ENCODE peak calls at places on chromosomes 13 and 19, in nine cellular contexts. One of them, this sample, is unnamed.

GRCh38 chr19:3551808-3552095 is 5.6 kb downstream of the MFSD12 start:
- DNase-seq in tibial nerve: no peak
- DNase-seq in ovary: no peak
- DNase-seq in CD4-positive, alpha-beta T cell: no peak
- DNase-seq in coronary artery: no peak
- DNase-seq in upper lobe of right lung: no peak
- DNase-seq in esophagus squamous epithelium: no peak
- DNase-seq in heart left ventricle: no peak
- DNase-seq in breast epithelium: no peak
- DNase-seq in this sample: no peak

GRCh38 chr19:1251503-1252220 is 3.3 kb downstream of the MIDN start:
- DNase-seq in tibial nerve: no peak
- DNase-seq in ovary: no peak
- DNase-seq in CD4-positive, alpha-beta T cell: peak; percentile 63
- DNase-seq in coronary artery: no peak
- DNase-seq in upper lobe of right lung: peak; percentile 94
- DNase-seq in esophagus squamous epithelium: peak; percentile 59
- DNase-seq in heart left ventricle: no peak
- DNase-seq in breast epithelium: no peak
- DNase-seq in this sample: no peak

GRCh38 chr13:41966671-41967070 is 5.8 kb upstream of the VWA8 start:
- DNase-seq in tibial nerve: no peak
- DNase-seq in ovary: no peak
- DNase-seq in CD4-positive, alpha-beta T cell: no peak
- DNase-seq in coronary artery: no peak
- DNase-seq in upper lobe of right lung: no peak
- DNase-seq in esophagus squamous epithelium: no peak
- DNase-seq in heart left ventricle: no peak
- DNase-seq in breast epithelium: no peak
- DNase-seq in this sample: no peak

GRCh38 chr19:1634242-1634937 is 18.0 kb downstream of the TCF3 start:
- DNase-seq in tibial nerve: no peak
- DNase-seq in ovary: no peak
- DNase-seq in CD4-positive, alpha-beta T cell: no peak
- DNase-seq in coronary artery: no peak
- DNase-seq in upper lobe of right lung: no peak
- DNase-seq in esophagus squamous epithelium: no peak
- DNase-seq in heart left ventricle: no peak
- DNase-seq in breast epithelium: no peak
- DNase-seq in this sample: no peak

GRCh38 chr13:39783051-39783450 is 127.6 kb downstream of the COG6 start:
- DNase-seq in tibial nerve: no peak
- DNase-seq in ovary: no peak
- DNase-seq in CD4-positive, alpha-beta T cell: no peak
- DNase-seq in coronary artery: no peak
- DNase-seq in upper lobe of right lung: no peak
- DNase-seq in esophagus squamous epithelium: no peak
- DNase-seq in heart left ventricle: no peak
- DNase-seq in breast epithelium: no peak
- DNase-seq in this sample: no peak

GRCh38 chr19:3360494-3361383 is 5.6 kb upstream of the NFIC start:
- DNase-seq in tibial nerve: no peak
- DNase-seq in ovary: peak; percentile 83
- DNase-seq in CD4-positive, alpha-beta T cell: peak; percentile 58
- DNase-seq in coronary artery: peak; percentile 86
- DNase-seq in upper lobe of right lung: peak; percentile 89
- DNase-seq in esophagus squamous epithelium: no peak
- DNase-seq in heart left ventricle: peak; percentile 86
- DNase-seq in breast epithelium: no peak
- DNase-seq in this sample: peak; percentile 77

GRCh38 chr13:78428646-78429045 is 174.7 kb downstream of the POU4F1 start:
- DNase-seq in tibial nerve: no peak
- DNase-seq in ovary: no peak
- DNase-seq in CD4-positive, alpha-beta T cell: no peak
- DNase-seq in coronary artery: no peak
- DNase-seq in upper lobe of right lung: no peak
- DNase-seq in esophagus squamous epithelium: no peak
- DNase-seq in heart left ventricle: no peak
- DNase-seq in breast epithelium: no peak
- DNase-seq in this sample: no peak

GRCh38 chr13:82224806-82225205 is 1657.5 kb downstream of the SLITRK1 start:
- DNase-seq in tibial nerve: no peak
- DNase-seq in ovary: no peak
- DNase-seq in CD4-positive, alpha-beta T cell: no peak
- DNase-seq in coronary artery: no peak
- DNase-seq in upper lobe of right lung: no peak
- DNase-seq in esophagus squamous epithelium: no peak
- DNase-seq in heart left ventricle: no peak
- DNase-seq in breast epithelium: no peak
- DNase-seq in this sample: no peak

GRCh38 chr13:113182046-113182445 is 23.6 kb downstream of the PROZ start:
- DNase-seq in tibial nerve: no peak
- DNase-seq in ovary: no peak
- DNase-seq in CD4-positive, alpha-beta T cell: no peak
- DNase-seq in coronary artery: no peak
- DNase-seq in upper lobe of right lung: no peak
- DNase-seq in esophagus squamous epithelium: no peak
- DNase-seq in heart left ventricle: no peak
- DNase-seq in breast epithelium: no peak
- DNase-seq in this sample: no peak

GRCh38 chr13:113178896-113179167 is 20.4 kb downstream of the PROZ start:
- DNase-seq in tibial nerve: no peak
- DNase-seq in ovary: no peak
- DNase-seq in CD4-positive, alpha-beta T cell: no peak
- DNase-seq in coronary artery: no peak
- DNase-seq in upper lobe of right lung: no peak
- DNase-seq in esophagus squamous epithelium: no peak
- DNase-seq in heart left ventricle: no peak
- DNase-seq in breast epithelium: no peak
- DNase-seq in this sample: no peak

GRCh38 chr13:113178070-113178895 is 19.8 kb downstream of the PROZ start:
- DNase-seq in tibial nerve: no peak
- DNase-seq in ovary: no peak
- DNase-seq in CD4-positive, alpha-beta T cell: no peak
- DNase-seq in coronary artery: no peak
- DNase-seq in upper lobe of right lung: no peak
- DNase-seq in esophagus squamous epithelium: no peak
- DNase-seq in heart left ventricle: no peak
- DNase-seq in breast epithelium: no peak
- DNase-seq in this sample: no peak

GRCh38 chr13:113176822-113177221 is 18.4 kb downstream of the PROZ start:
- DNase-seq in tibial nerve: no peak
- DNase-seq in ovary: no peak
- DNase-seq in CD4-positive, alpha-beta T cell: no peak
- DNase-seq in coronary artery: no peak
- DNase-seq in upper lobe of right lung: no peak
- DNase-seq in esophagus squamous epithelium: no peak
- DNase-seq in heart left ventricle: no peak
- DNase-seq in breast epithelium: no peak
- DNase-seq in this sample: no peak

DNA sequence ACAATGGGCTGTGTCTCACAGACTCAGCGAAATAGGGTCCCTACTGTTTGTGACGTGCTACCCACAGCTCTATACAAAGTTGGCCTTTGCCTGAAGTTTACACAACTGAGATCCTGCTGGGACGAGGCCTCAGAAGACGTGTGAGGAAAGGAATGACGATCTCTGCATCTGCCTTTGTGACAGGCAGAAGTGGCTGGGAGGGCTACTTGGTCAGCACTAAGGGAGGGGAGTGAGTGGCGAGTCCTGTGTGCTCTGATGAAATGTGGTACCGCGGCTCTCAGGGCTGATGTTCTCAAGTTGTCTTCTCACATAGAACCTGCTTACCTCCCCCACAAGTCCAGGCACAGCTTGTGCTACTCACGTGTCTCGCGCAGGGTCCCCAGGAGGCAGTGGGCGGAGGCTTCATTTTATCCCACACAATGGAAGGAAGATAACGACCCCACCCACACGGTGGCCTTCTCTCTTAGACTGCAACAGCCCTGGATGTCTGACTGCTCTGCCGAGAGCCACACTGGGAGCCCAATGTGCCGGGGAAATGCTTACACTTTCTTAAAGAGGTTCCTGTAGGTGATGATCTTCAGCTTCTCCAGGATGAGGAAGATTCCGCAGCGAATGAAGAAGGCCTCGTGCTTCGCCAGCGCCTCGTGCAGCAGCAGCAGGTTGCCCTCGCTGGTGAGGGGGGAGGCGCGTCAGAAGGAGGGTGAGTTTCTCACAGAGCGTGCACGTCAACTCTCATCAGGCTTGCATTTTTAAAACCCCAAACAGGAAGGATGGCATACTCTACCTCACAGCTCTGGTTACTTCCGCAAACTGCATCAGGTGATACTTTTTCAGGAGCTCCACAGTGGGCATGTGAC is 21.2 kb downstream of the PROZ start:
- DNase-seq in tibial nerve: no peak
- DNase-seq in ovary: no peak
- DNase-seq in CD4-positive, alpha-beta T cell: no peak
- DNase-seq in coronary artery: no peak
- DNase-seq in upper lobe of right lung: no peak
- DNase-seq in esophagus squamous epithelium: no peak
- DNase-seq in heart left ventricle: no peak
- DNase-seq in breast epithelium: no peak
- DNase-seq in this sample: no peak
- H3K27ac ChIP-seq in tibial nerve: no peak overlapping the region
- H3K27ac ChIP-seq in ovary: no peak overlapping the region
- H3K27ac ChIP-seq in CD4-positive, alpha-beta T cell: no peak overlapping the region
- H3K27ac ChIP-seq in coronary artery: no peak overlapping the region
- H3K27ac ChIP-seq in upper lobe of right lung: no peak overlapping the region
- H3K27ac ChIP-seq in esophagus squamous epithelium: no peak overlapping the region
- H3K27ac ChIP-seq in heart left ventricle: peak overlapping the region; percentile 39
- H3K27ac ChIP-seq in breast epithelium: no peak overlapping the region
- H3K27ac ChIP-seq in this sample: no peak overlapping the region

DNA sequence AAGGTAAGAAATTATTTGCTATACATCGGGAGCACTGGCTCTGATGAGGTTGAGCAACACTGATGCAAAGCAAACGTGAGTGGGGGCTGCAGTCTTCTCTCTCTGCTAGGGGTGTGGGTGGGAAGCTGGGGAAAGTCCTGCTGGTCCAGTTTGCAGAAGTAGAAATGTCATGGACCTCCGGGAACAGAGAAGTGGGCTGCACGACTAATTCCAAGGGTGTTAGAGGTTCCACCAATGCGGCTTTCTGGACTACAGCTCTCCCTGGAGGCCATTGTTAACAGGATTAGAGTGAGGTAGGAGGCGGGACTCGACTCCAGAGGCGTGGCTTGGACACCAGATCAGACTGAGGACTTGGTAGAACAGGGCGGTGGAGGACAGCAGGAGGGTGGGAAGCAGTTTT is 5.7 kb upstream of the FBXO27 start:
- DNase-seq in tibial nerve: no peak
- DNase-seq in ovary: no peak
- DNase-seq in CD4-positive, alpha-beta T cell: no peak
- DNase-seq in coronary artery: no peak
- DNase-seq in upper lobe of right lung: peak; percentile 68
- DNase-seq in esophagus squamous epithelium: no peak
- DNase-seq in heart left ventricle: no peak
- DNase-seq in breast epithelium: no peak
- DNase-seq in this sample: no peak
- TF ChIP-seq CTCF in tibial nerve: no peak
- TF ChIP-seq CTCF in ovary: no peak
- TF ChIP-seq CTCF in CD4-positive, alpha-beta T cell: no peak
- TF ChIP-seq CTCF in coronary artery: no peak
- TF ChIP-seq CTCF in upper lobe of right lung: peak; percentile 18
- TF ChIP-seq CTCF in esophagus squamous epithelium: peak; percentile 42
- TF ChIP-seq CTCF in heart left ventricle: no peak
- TF ChIP-seq CTCF in breast epithelium: no peak
- TF ChIP-seq CTCF in this sample: no peak

GRCh38 chr19:8481191-8481590 is 21.2 kb downstream of the PRAM1 start:
- DNase-seq in tibial nerve: no peak
- DNase-seq in ovary: no peak
- DNase-seq in CD4-positive, alpha-beta T cell: no peak
- DNase-seq in coronary artery: no peak
- DNase-seq in upper lobe of right lung: no peak
- DNase-seq in esophagus squamous epithelium: no peak
- DNase-seq in heart left ventricle: no peak
- DNase-seq in breast epithelium: no peak
- DNase-seq in this sample: no peak

GRCh38 chr19:8484331-8484894 is 18.0 kb downstream of the PRAM1 start:
- DNase-seq in tibial nerve: peak; percentile 63
- DNase-seq in ovary: no peak
- DNase-seq in CD4-positive, alpha-beta T cell: no peak
- DNase-seq in coronary artery: no peak
- DNase-seq in upper lobe of right lung: peak; percentile 78
- DNase-seq in esophagus squamous epithelium: no peak
- DNase-seq in heart left ventricle: peak; percentile 52
- DNase-seq in breast epithelium: no peak
- DNase-seq in this sample: peak; percentile 56

GRCh38 chr19:8483165-8483564 is 19.3 kb downstream of the PRAM1 start:
- DNase-seq in tibial nerve: no peak
- DNase-seq in ovary: no peak
- DNase-seq in CD4-positive, alpha-beta T cell: no peak
- DNase-seq in coronary artery: no peak
- DNase-seq in upper lobe of right lung: no peak
- DNase-seq in esophagus squamous epithelium: no peak
- DNase-seq in heart left ventricle: no peak
- DNase-seq in breast epithelium: no peak
- DNase-seq in this sample: no peak

GRCh38 chr19:8481616-8482015 is 20.8 kb downstream of the PRAM1 start:
- DNase-seq in tibial nerve: no peak
- DNase-seq in ovary: no peak
- DNase-seq in CD4-positive, alpha-beta T cell: no peak
- DNase-seq in coronary artery: no peak
- DNase-seq in upper lobe of right lung: no peak
- DNase-seq in esophagus squamous epithelium: no peak
- DNase-seq in heart left ventricle: no peak
- DNase-seq in breast epithelium: no peak
- DNase-seq in this sample: no peak

GRCh38 chr19:8482696-8483095 is 19.7 kb downstream of the PRAM1 start:
- DNase-seq in tibial nerve: no peak
- DNase-seq in ovary: no peak
- DNase-seq in CD4-positive, alpha-beta T cell: no peak
- DNase-seq in coronary artery: no peak
- DNase-seq in upper lobe of right lung: no peak
- DNase-seq in esophagus squamous epithelium: no peak
- DNase-seq in heart left ventricle: no peak
- DNase-seq in breast epithelium: no peak
- DNase-seq in this sample: no peak
- H3K27ac ChIP-seq in tibial nerve: no peak overlapping the region
- H3K27ac ChIP-seq in ovary: no peak overlapping the region
- H3K27ac ChIP-seq in CD4-positive, alpha-beta T cell: no peak overlapping the region
- H3K27ac ChIP-seq in coronary artery: no peak overlapping the region
- H3K27ac ChIP-seq in upper lobe of right lung: no peak overlapping the region
- H3K27ac ChIP-seq in esophagus squamous epithelium: no peak overlapping the region
- H3K27ac ChIP-seq in heart left ventricle: no peak overlapping the region
- H3K27ac ChIP-seq in breast epithelium: no peak overlapping the region
- H3K27ac ChIP-seq in this sample: no peak overlapping the region

GRCh38 chr19:49117677-49118564 is 1.0 kb downstream of the C19orf73 start:
- DNase-seq in tibial nerve: no peak
- DNase-seq in ovary: peak; percentile 51
- DNase-seq in CD4-positive, alpha-beta T cell: no peak
- DNase-seq in coronary artery: no peak
- DNase-seq in upper lobe of right lung: no peak
- DNase-seq in esophagus squamous epithelium: no peak
- DNase-seq in heart left ventricle: no peak
- DNase-seq in breast epithelium: no peak
- DNase-seq in this sample: peak; percentile 45

GRCh38 chr19:49120868-49121267 is 1.5 kb downstream of the PPFIA3 start:
- DNase-seq in tibial nerve: no peak
- DNase-seq in ovary: no peak
- DNase-seq in CD4-positive, alpha-beta T cell: no peak
- DNase-seq in coronary artery: no peak
- DNase-seq in upper lobe of right lung: no peak
- DNase-seq in esophagus squamous epithelium: no peak
- DNase-seq in heart left ventricle: no peak
- DNase-seq in breast epithelium: no peak
- DNase-seq in this sample: no peak

GRCh38 chr19:49120325-49120683 is 960 bp downstream of the PPFIA3 start:
- DNase-seq in tibial nerve: no peak
- DNase-seq in ovary: no peak
- DNase-seq in CD4-positive, alpha-beta T cell: no peak
- DNase-seq in coronary artery: no peak
- DNase-seq in upper lobe of right lung: no peak
- DNase-seq in esophagus squamous epithelium: no peak
- DNase-seq in heart left ventricle: no peak
- DNase-seq in breast epithelium: no peak
- DNase-seq in this sample: no peak

GRCh38 chr19:49119411-49120324 is at the start of gene PPFIA3:
- DNase-seq in tibial nerve: peak; percentile 41
- DNase-seq in ovary: peak; percentile 66
- DNase-seq in CD4-positive, alpha-beta T cell: no peak
- DNase-seq in coronary artery: no peak
- DNase-seq in upper lobe of right lung: peak; percentile 85
- DNase-seq in esophagus squamous epithelium: no peak
- DNase-seq in heart left ventricle: peak; percentile 76
- DNase-seq in breast epithelium: peak; percentile 72
- DNase-seq in this sample: peak; percentile 59

DNA sequence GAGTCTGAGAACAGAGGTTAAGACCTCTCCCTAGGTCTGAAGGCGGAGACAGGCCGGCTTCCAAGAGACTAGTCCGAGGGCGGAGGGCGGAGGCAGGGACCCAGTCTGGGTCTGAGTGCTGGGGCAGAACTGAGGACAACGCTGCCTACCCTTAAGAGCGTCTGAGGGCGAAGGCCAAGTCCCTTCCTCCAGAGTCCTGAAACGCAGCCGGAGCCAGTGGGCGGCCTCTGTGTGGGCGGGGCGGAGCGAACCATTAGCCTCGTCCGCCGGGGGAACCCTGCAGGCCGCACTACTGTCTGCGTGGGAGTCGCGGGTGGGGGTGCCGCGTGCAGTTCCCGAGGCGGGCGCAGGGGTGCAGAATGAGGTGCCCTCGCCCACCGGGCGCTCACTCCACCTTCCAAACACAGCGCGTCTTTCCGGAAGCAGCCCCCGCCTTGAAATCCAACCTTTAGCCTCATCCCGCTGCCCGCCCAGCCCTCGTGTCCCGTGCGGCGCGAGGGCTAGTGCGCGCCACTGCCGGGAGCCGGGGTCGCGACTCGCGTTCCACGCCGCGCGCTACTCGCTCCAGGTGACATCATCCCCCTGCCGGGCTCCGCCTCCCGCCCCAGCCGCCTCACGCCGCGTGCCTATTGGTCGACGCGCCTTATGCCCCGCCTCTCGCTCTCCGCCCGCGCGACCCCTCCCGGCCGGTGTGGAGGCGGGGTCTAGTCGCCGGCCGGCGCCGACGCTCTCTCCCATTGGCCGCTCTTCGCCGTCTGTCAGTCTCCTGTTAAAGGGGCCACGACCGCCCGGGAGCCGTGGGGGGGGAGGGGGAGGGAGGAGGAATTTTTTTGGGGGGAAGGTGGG is at the start of gene C19orf73:
- DNase-seq in tibial nerve: peak; percentile 85
- DNase-seq in ovary: peak; percentile 94
- DNase-seq in CD4-positive, alpha-beta T cell: peak; percentile 95
- DNase-seq in coronary artery: peak; percentile 94
- DNase-seq in upper lobe of right lung: peak; percentile 97
- DNase-seq in esophagus squamous epithelium: peak; percentile 73
- DNase-seq in heart left ventricle: peak; percentile 96
- DNase-seq in breast epithelium: peak; percentile 97
- DNase-seq in this sample: peak; percentile 96
- TF ChIP-seq CTCF in tibial nerve: peak; percentile 65
- TF ChIP-seq CTCF in ovary: no peak
- TF ChIP-seq CTCF in CD4-positive, alpha-beta T cell: peak; percentile 46
- TF ChIP-seq CTCF in coronary artery: no peak
- TF ChIP-seq CTCF in upper lobe of right lung: peak; percentile 30
- TF ChIP-seq CTCF in esophagus squamous epithelium: peak; percentile 49
- TF ChIP-seq CTCF in heart left ventricle: peak; percentile 8
- TF ChIP-seq CTCF in breast epithelium: peak; percentile 10
- TF ChIP-seq CTCF in this sample: no peak

This sample was measured in colonic mucosa.